ENCODE peak calls at places on chromosome 10, in four cellular contexts. V is HCT116, C is K562, P is HepG2. X is an unnamed sample.

GRCh38 chr10:75057680-75058079 is 53.8 kb upstream of the SAMD8 start:
- DNase-seq in V (no peak), C (no peak), P (no peak), X (no peak)

GRCh38 chr10:66717221-66717981 is 208.4 kb upstream of the LRRTM3 start:
- DNase-seq in V (no peak), C (no peak), P (no peak), X (no peak)

GRCh38 chr10:104734408-104734807 is 93.3 kb downstream of the SORCS3 start:
- DNase-seq in V (no peak), C (no peak), P (no peak), X (no peak)

GRCh38 chr10:86298501-86299001 is 68.0 kb downstream of the GRID1 start:
- DNase-seq in V (no peak), C (no peak), P (no peak), X (no peak)

GRCh38 chr10:110919349-110919931 is at the start of gene SHOC2:
- DNase-seq in V (no peak), C (peak), P (no peak), X (peak)

GRCh38 chr10:60446070-60446833 is 56.6 kb upstream of the ANK3 start:
- DNase-seq in V (no peak), C (no peak), P (no peak), X (no peak)

GRCh38 chr10:26946103-26946907 is 85.5 kb upstream of the ABI1 start:
- DNase-seq in V (no peak), C (no peak), P (no peak), X (no peak)

GRCh38 chr10:52043811-52044210 is 270.3 kb upstream of the DKK1 start:
- DNase-seq in V (no peak), C (no peak), P (no peak), X (no peak)

GRCh38 chr10:88194041-88194887 is 330.8 kb downstream of the PTEN start:
- DNase-seq in V (peak), C (peak), P (no peak), X (no peak)

GRCh38 chr10:97353945-97354344 is 19.4 kb upstream of the FRAT2 start:
- DNase-seq in V (no peak), C (no peak), P (no peak), X (no peak)

GRCh38 chr10:76324283-76324682 is 892.9 kb downstream of the LRMDA start:
- DNase-seq in V (no peak), C (no peak), P (no peak), X (no peak)

GRCh38 chr10:51985326-51985725 is 285.9 kb upstream of the CSTF2T start:
- DNase-seq in V (no peak), C (no peak), P (no peak), X (no peak)

GRCh38 chr10:86087716-86088115 is 278.9 kb downstream of the GRID1 start:
- DNase-seq in V (no peak), C (no peak), P (no peak), X (no peak)

GRCh38 chr10:31036209-31036608 is 4.5 kb upstream of the ZNF438 start:
- DNase-seq in V (no peak), C (no peak), P (no peak), X (no peak)

GRCh38 chr10:119468542-119469324 is 73.8 kb downstream of the RGS10 start:
- DNase-seq in V (no peak), C (peak), P (no peak), X (no peak)

GRCh38 chr10:95513008-95513589 is 48.1 kb downstream of the SORBS1 start:
- DNase-seq in V (no peak), C (no peak), P (peak), X (no peak)

GRCh38 chr10:91541481-91541880 is 91.4 kb downstream of the PPP1R3C start:
- DNase-seq in V (no peak), C (no peak), P (no peak), X (no peak)

GRCh38 chr10:44756235-44756634 is 154.9 kb upstream of the TMEM72 start:
- DNase-seq in V (no peak), C (no peak), P (no peak), X (no peak)

GRCh38 chr10:120465138-120465537 is 8.1 kb downstream of the PLPP4 start:
- DNase-seq in V (no peak), C (no peak), P (no peak), X (no peak)

GRCh38 chr10:65133652-65134051 is 1612.5 kb downstream of the REEP3 start:
- DNase-seq in V (no peak), C (no peak), P (no peak), X (no peak)

GRCh38 chr10:103415581-103415980 is 19.2 kb downstream of the PDCD11 start:
- DNase-seq in V (no peak), C (no peak), P (no peak), X (no peak)

GRCh38 chr10:30974355-30974754 is 57.3 kb downstream of the ZNF438 start:
- DNase-seq in V (no peak), C (no peak), P (no peak), X (no peak)

GRCh38 chr10:120614685-120615084 is 157.7 kb downstream of the PLPP4 start:
- DNase-seq in V (no peak), C (no peak), P (no peak), X (no peak)

GRCh38 chr10:7260412-7260900 is 150.4 kb downstream of the SFMBT2 start:
- DNase-seq in V (peak), C (peak), P (peak), X (peak)

GRCh38 chr10:6321880-6322279 is 119.1 kb downstream of the PFKFB3 start:
- DNase-seq in V (peak), C (no peak), P (no peak), X (no peak)

GRCh38 chr10:14736600-14737081 is 38.1 kb downstream of the FAM107B start:
- DNase-seq in V (no peak), C (no peak), P (no peak), X (no peak)

GRCh38 chr10:55410415-55410885 is 609.4 kb upstream of the PCDH15 start:
- DNase-seq in V (no peak), C (no peak), P (no peak), X (peak)

GRCh38 chr10:17673517-17674051 is 29.6 kb downstream of the STAM start:
- DNase-seq in V (peak), C (peak), P (peak), X (no peak)

GRCh38 chr10:113605207-113605606 is 52.4 kb downstream of the HABP2 start:
- DNase-seq in V (no peak), C (no peak), P (no peak), X (no peak)

GRCh38 chr10:122495406-122496340 is 34.3 kb downstream of the HTRA1 start:
- DNase-seq in V (peak), C (no peak), P (no peak), X (no peak)

GRCh38 chr10:69425513-69426298 is 9.0 kb upstream of the TACR2 start:
- DNase-seq in V (no peak), C (peak), P (peak), X (no peak)

GRCh38 chr10:16519908-16520861 is 1.5 kb downstream of the C1QL3 start:
- DNase-seq in V (no peak), C (no peak), P (no peak), X (peak)

GRCh38 chr10:23316406-23316805 is 28.2 kb downstream of the C10orf67 start:
- DNase-seq in V (no peak), C (no peak), P (no peak), X (no peak)

GRCh38 chr10:23315966-23316365 is 28.6 kb downstream of the C10orf67 start:
- DNase-seq in V (no peak), C (no peak), P (no peak), X (no peak)

GRCh38 chr10:23310443-23310842 is 34.2 kb downstream of the C10orf67 start:
- DNase-seq in V (no peak), C (no peak), P (no peak), X (no peak)

GRCh38 chr10:23319835-23320234 is 24.8 kb downstream of the C10orf67 start:
- DNase-seq in V (no peak), C (no peak), P (no peak), X (no peak)

DNA sequence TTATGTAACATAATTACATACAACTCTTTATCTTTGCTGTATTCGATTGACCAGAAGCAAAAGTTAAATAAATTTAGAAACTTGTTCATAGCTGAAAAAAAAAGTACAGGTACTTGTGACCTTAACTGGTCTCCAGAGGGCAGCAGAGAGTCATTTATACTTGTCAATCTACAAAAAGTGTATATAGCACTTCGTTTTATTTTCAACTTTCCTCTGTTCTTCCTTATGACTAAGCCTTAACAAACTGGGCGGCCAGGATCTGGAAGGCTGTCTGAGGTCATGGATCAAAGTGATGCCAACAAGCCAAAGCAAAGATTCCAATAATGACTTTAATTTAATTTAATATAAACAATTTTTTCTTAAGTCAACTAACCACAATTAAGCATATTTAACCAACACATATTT is 29.8 kb downstream of the C10orf67 start:
- DNase-seq in V (peak), C (peak), P (peak), X (peak)
- TF ChIP-seq ELF1 in V (no peak), C (no peak), P (no peak), X (no peak)

DNA sequence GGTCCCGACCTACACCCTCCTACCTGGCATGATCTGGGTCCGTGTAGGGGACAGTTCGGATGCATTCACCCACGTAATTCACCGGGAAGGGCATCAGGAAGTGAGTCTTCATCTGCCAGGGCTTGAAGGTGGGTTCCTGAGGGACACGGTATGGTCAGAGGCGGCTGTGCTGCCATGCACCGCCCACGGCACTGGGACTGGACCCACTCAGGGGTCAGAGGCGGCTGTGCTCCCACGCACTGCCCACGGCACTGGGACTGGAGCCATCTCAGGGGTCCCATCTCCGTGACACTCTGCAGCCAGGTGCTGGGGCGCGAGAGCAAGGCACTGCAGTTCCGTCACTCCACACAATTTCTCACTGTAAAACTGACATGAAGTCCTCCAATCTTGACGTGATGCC is 29.2 kb downstream of the PITRM1 start:
- DNase-seq in V (no peak), C (no peak), P (no peak), X (no peak)
- TF ChIP-seq SIN3A in V (no peak), C (no peak), P (no peak), X (no peak)

GRCh38 chr10:123841115-123841514 is 50.5 kb downstream of the CPXM2 start:
- DNase-seq in V (no peak), C (no peak), P (no peak), X (no peak)

GRCh38 chr10:123840714-123841113 is 50.9 kb downstream of the CPXM2 start:
- DNase-seq in V (no peak), C (no peak), P (no peak), X (no peak)

GRCh38 chr10:123836418-123837145 is 55.0 kb downstream of the CPXM2 start:
- DNase-seq in V (no peak), C (no peak), P (no peak), X (no peak)

GRCh38 chr10:123837771-123838170 is 53.8 kb downstream of the CPXM2 start:
- DNase-seq in V (no peak), C (no peak), P (no peak), X (no peak)

GRCh38 chr10:123838596-123839310 is 52.9 kb downstream of the CPXM2 start:
- DNase-seq in V (no peak), C (no peak), P (no peak), X (no peak)
- TF ChIP-seq ELF1 in V (no peak), C (no peak), P (no peak), X (no peak)

GRCh38 chr10:63761243-63761642 is 240.0 kb downstream of the REEP3 start:
- DNase-seq in V (no peak), C (peak), P (no peak), X (no peak)
- TF ChIP-seq SIN3A in V (no peak), C (no peak), P (no peak), X (no peak)

DNA sequence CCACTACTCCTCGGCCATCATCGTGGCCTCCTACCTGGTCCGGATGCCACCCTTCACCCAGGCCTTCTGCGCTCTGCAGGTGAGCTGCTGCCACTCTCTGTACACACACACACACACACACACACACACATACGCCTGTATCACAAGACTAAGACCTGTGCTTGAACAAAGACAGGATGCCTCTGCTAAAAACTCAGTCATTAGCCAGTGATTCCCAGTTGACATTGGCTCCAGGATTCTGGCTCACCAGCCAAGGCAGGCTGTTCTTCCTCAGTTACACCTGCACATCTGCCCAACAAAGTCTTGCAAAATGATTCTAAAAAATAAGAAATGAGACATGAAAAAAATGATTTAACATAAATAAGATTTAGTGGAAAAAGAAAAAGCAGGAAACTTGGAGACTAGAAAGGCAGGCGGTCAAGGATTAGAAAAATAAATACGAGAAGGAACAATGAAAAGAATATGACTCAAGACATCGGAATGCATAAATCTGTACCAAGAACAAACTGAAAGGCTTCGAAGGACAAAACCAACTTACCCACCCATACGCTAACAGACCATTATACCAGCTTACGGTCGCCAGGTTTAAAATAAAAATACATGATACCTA is 7.4 kb upstream of the LRRC18 start:
- DNase-seq in V (no peak), C (no peak), P (no peak), X (no peak)
- TF ChIP-seq ELF1 in V (no peak), C (no peak), P (no peak), X (no peak)

DNA sequence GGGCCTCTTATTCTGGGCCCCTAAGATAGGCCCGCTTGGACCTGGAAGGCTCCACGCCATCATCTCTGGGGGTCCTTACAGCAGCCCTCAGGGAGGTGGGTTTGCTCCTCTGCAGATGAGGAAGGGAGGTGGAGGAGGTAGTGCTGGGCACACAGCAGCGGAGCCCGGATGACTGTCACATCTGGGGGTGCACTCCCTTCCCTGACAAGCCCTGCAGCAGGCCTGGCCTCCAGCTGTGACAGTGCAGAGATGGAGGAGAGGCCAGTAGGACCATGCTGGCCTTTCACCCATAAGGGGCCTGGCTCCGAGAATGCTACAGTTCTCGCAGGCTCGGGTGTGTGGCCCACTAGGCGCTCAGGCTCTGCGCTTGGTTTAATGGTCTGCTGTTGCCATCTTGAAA is 9.2 kb downstream of the GDF2 start:
- DNase-seq in V (no peak), C (no peak), P (no peak), X (no peak)
- TF ChIP-seq SIN3A in V (no peak), C (no peak), P (no peak), X (no peak)

GRCh38 chr10:68327889-68328786 is 3.7 kb upstream of the HNRNPH3 start:
- DNase-seq in V (peak), C (no peak), P (peak), X (peak)
- TF ChIP-seq ELF1 in V (no peak), C (peak), P (no peak), X (no peak)

GRCh38 chr10:47383254-47384147 is 592 bp downstream of the ZNF488 start:
- DNase-seq in V (no peak), C (no peak), P (no peak), X (peak)
- TF ChIP-seq SIN3A in V (no peak), C (no peak), P (no peak), X (no peak)